ENCODE peak calls at places on chromosome 20, in six cellular contexts. R is brain microvascular endothelial cell, C is pancreas, U is HCT116, Z is epithelial cell of esophagus, J is cardiac fibroblast. X is an unnamed sample.

GRCh38 chr20:10217517-10218410 is 866 bp upstream of the SNAP25 start:
- DNase-seq in R (peak; percentile 84), C (peak; percentile 22), U (no peak), Z (peak; percentile 63), J (peak; percentile 92), X (no peak)

GRCh38 chr20:44009679-44009992 is 95.0 kb downstream of the TOX2 start:
- DNase-seq in R (no peak), C (no peak), U (no peak), Z (no peak), J (no peak), X (no peak)

GRCh38 chr20:20710847-20711315 is 1.6 kb downstream of the RALGAPA2 start:
- DNase-seq in R (no peak), C (peak; percentile 67), U (no peak), Z (peak; percentile 84), J (no peak), X (no peak)

GRCh38 chr20:11845311-11845710 is 72.4 kb upstream of the BTBD3 start:
- DNase-seq in R (no peak), C (no peak), U (no peak), Z (no peak), J (no peak), X (peak; percentile 8)

GRCh38 chr20:6768228-6769185 is 1.0 kb downstream of the BMP2 start:
- DNase-seq in R (peak; percentile 16), C (peak; percentile 29), U (no peak), Z (peak; percentile 45), J (peak; percentile 44), X (no peak)

GRCh38 chr20:33552519-33552918 is 62.6 kb downstream of the CBFA2T2 start:
- DNase-seq in R (no peak), C (no peak), U (no peak), Z (no peak), J (no peak), X (no peak)

GRCh38 chr20:21682576-21682975 is 22.9 kb upstream of the PAX1 start:
- DNase-seq in R (no peak), C (no peak), U (no peak), Z (no peak), J (no peak), X (no peak)

GRCh38 chr20:20837574-20838021 is 125.2 kb upstream of the RALGAPA2 start:
- DNase-seq in R (peak; percentile 38), C (peak; percentile 55), U (peak; percentile 38), Z (peak; percentile 57), J (peak; percentile 67), X (peak; percentile 24)

GRCh38 chr20:24672181-24672880 is 202.9 kb downstream of the SYNDIG1 start:
- DNase-seq in R (no peak), C (no peak), U (no peak), Z (no peak), J (no peak), X (no peak)

GRCh38 chr20:48786916-48787676 is 40.7 kb downstream of the PREX1 start:
- DNase-seq in R (no peak), C (no peak), U (no peak), Z (no peak), J (no peak), X (no peak)

GRCh38 chr20:62143976-62144825 is 632 bp downstream of the SS18L1 start:
- DNase-seq in R (no peak), C (peak; percentile 50), U (no peak), Z (peak; percentile 82), J (peak; percentile 73), X (no peak)

GRCh38 chr20:38804682-38805501 is 605 bp upstream of the PPP1R16B start:
- DNase-seq in R (no peak), C (no peak), U (no peak), Z (no peak), J (peak; percentile 18), X (no peak)

GRCh38 chr20:53381568-53382262 is 211.9 kb downstream of the ZNF217 start:
- DNase-seq in R (no peak), C (no peak), U (no peak), Z (peak; percentile 1), J (no peak), X (no peak)
- TF ChIP-seq CTCF in R (no peak), C (no peak), U (no peak), Z (no peak), J (no peak), X (no peak)

GRCh38 chr20:57804470-57805250 is 94.8 kb upstream of the PMEPA1 start:
- DNase-seq in R (no peak), C (no peak), U (no peak), Z (no peak), J (no peak), X (no peak)

GRCh38 chr20:57802877-57803717 is 93.3 kb upstream of the PMEPA1 start:
- DNase-seq in R (no peak), C (no peak), U (no peak), Z (no peak), J (no peak), X (no peak)

GRCh38 chr20:57801046-57801445 is 91.2 kb upstream of the PMEPA1 start:
- DNase-seq in R (no peak), C (no peak), U (no peak), Z (no peak), J (no peak), X (no peak)

GRCh38 chr20:57803718-57804005 is 93.8 kb upstream of the PMEPA1 start:
- DNase-seq in R (no peak), C (no peak), U (no peak), Z (no peak), J (no peak), X (no peak)

GRCh38 chr20:57801581-57801980 is 91.8 kb upstream of the PMEPA1 start:
- DNase-seq in R (no peak), C (no peak), U (no peak), Z (no peak), J (no peak), X (no peak)
- TF ChIP-seq CTCF in R (no peak), C (no peak), U (no peak), Z (no peak), J (no peak), X (no peak)

DNA sequence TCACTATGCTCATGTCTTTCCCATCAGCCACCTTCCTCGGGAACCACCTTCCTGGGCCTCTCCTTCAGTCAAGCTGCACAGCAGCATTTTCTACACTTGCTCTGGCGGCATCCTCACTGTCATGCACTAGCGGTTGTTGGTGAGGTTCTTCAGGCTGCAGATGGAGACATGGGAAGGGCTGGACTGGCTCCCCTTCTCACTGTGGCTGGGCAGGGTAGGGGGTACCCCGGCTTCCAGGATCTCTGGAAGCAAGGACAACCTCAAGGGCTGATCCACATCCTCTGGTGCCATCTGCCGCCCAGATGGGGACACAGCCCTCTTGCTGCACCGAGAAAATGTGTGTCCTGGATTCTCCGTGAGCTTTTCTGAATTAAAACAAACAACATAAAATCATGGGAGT is 180.1 kb upstream of the RNF24 start:
- DNase-seq in R (no peak), C (no peak), U (no peak), Z (peak; percentile 29), J (no peak), X (no peak)
- TF ChIP-seq CTCF in R (peak; percentile 77), C (no peak), U (no peak), Z (peak; percentile 64), J (peak; percentile 42), X (peak; percentile 73)

DNA sequence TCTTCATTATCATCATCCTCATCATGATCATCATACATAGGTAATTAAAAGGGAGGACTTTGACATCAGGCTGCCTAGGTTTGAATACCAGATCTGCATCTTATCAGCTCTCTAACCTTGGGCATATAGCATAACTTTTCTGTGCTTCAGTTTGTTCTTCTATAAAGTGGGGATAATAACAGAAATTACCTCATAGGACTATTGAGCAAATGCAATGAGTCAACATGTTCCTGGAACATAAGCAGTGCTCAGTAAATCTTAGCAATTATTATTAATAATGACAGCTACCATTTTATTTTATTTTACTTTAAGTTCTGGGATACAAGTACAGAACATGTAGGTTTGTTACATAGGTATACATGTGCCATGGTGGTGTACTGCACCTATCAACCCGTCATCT is 7.2 kb downstream of the C20orf202 start:
- DNase-seq in R (no peak), C (no peak), U (no peak), Z (peak; percentile 43), J (no peak), X (no peak)
- TF ChIP-seq CTCF in R (no peak), C (no peak), U (no peak), Z (no peak), J (no peak), X (no peak)

GRCh38 chr20:35314460-35315198 is 22.4 kb upstream of the FAM83C start:
- DNase-seq in R (no peak), C (no peak), U (no peak), Z (no peak), J (no peak), X (no peak)

GRCh38 chr20:35315199-35316020 is 23.2 kb upstream of the FAM83C start:
- DNase-seq in R (no peak), C (no peak), U (no peak), Z (no peak), J (no peak), X (peak; percentile 48)

GRCh38 chr20:35311822-35312221 is 19.6 kb upstream of the FAM83C start:
- DNase-seq in R (no peak), C (no peak), U (no peak), Z (no peak), J (no peak), X (no peak)

GRCh38 chr20:35311409-35311808 is 19.2 kb upstream of the FAM83C start:
- DNase-seq in R (no peak), C (no peak), U (peak; percentile 81), Z (peak; percentile 87), J (no peak), X (peak; percentile 15)

DNA sequence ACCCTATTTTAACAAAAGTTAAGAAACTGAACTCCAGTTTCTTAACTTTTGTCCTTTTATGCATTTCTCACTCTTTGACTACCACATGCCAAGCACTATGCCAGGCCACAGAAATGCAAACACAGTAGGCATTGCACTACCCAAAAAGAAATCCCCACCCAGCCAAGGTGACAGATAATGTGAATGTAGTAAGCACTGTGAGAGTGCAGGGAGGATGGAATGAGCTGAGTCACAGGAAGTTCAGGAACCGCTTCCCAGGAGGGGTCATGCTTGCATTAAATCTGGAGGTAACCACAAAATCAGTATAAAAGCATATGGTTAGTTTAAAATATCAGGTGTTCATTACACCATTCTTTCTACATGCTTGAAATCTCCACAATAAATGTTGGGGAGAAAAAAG is 20.1 kb upstream of the FAM83C start:
- DNase-seq in R (peak; percentile 89), C (no peak), U (peak; percentile 62), Z (peak; percentile 87), J (peak; percentile 76), X (peak; percentile 79)
- TF ChIP-seq CTCF in R (no peak), C (no peak), U (no peak), Z (no peak), J (no peak), X (no peak)

DNA sequence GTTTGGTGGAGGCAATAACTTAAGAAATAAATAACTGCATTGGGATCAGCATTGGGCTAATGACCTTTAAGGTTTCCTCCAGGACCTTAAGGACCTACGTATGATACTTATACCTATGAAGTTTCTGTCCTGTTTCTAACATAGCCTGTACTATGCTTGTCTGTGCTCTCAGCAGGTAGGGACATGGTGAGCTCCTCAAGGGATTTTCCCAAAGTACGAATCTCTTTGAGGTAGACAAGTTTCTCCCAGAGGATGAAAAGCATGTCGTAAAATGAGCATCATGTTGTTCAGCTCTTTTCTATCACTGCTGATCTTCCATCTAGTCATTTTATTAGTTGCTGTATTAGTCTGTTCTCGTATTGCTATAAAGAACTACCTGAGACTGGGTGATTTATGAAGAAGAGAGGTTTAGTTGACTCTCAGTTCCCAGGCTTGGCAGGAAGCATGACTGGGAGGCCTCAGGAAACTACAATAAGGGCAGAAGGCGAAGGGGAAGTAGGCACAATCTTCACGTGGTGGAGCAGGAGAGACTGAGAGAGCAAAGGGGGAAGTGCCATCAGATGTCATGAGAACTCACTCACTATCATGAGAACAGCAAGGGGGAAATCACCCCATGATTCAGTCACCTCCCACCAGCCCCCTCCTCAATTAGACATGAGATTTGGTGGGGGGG is 77.8 kb upstream of the TGM3 start:
- DNase-seq in R (no peak), C (no peak), U (no peak), Z (no peak), J (no peak), X (no peak)
- TF ChIP-seq CTCF in R (no peak), C (no peak), U (no peak), Z (no peak), J (no peak), X (no peak)

X was measured in HFFc6.